ENCODE peak calls at places on chromosomes 12 and 14, in nine cellular contexts. One of them, this sample, is unnamed.

GRCh38 chr14:55097894-55098560 is 31.0 kb upstream of the LGALS3 start:
- DNase-seq in GM10248: peak
- DNase-seq in aorta: no peak
- DNase-seq in fibroblast of mammary gland: peak
- DNase-seq in hypothalamus: no peak
- DNase-seq in T-helper 1 cell: no peak
- DNase-seq in AG10803: no peak
- DNase-seq in pulmonary artery endothelial cell: no peak
- DNase-seq in activated CD8-positive, alpha-beta memory T cell treated with anti-CD3 and anti-CD28 coated beads, Interleukin-2, amount 50 U/mL, for 48 hours: peak
- DNase-seq in this sample: no peak

GRCh38 chr12:180445-180844 is 33.5 kb downstream of the SLC6A12 start:
- DNase-seq in AG10803: no peak
- DNase-seq in GM10248: peak
- DNase-seq in hypothalamus: no peak
- DNase-seq in activated CD8-positive, alpha-beta memory T cell treated with anti-CD3 and anti-CD28 coated beads, Interleukin-2, amount 50 U/mL, for 48 hours: no peak
- DNase-seq in pulmonary artery endothelial cell: no peak
- DNase-seq in aorta: no peak
- DNase-seq in fibroblast of mammary gland: no peak
- DNase-seq in T-helper 1 cell: no peak
- DNase-seq in this sample: peak

GRCh38 chr12:79252358-79253075 is 387.9 kb downstream of the SYT1 start:
- DNase-seq in AG10803: no peak
- DNase-seq in GM10248: no peak
- DNase-seq in hypothalamus: no peak
- DNase-seq in fibroblast of mammary gland: peak
- DNase-seq in T-helper 1 cell: no peak
- DNase-seq in activated CD8-positive, alpha-beta memory T cell treated with anti-CD3 and anti-CD28 coated beads, Interleukin-2, amount 50 U/mL, for 48 hours: no peak
- DNase-seq in pulmonary artery endothelial cell: no peak
- DNase-seq in aorta: no peak
- DNase-seq in this sample: peak

GRCh38 chr12:54701940-54702592 is 53.9 kb upstream of the DCD start:
- DNase-seq in hypothalamus: no peak
- DNase-seq in pulmonary artery endothelial cell: no peak
- DNase-seq in aorta: no peak
- DNase-seq in fibroblast of mammary gland: peak
- DNase-seq in AG10803: peak
- DNase-seq in T-helper 1 cell: no peak
- DNase-seq in activated CD8-positive, alpha-beta memory T cell treated with anti-CD3 and anti-CD28 coated beads, Interleukin-2, amount 50 U/mL, for 48 hours: no peak
- DNase-seq in GM10248: peak
- DNase-seq in this sample: peak

GRCh38 chr12:25423355-25423754 is 129.7 kb downstream of the LMNTD1 start:
- DNase-seq in fibroblast of mammary gland: no peak
- DNase-seq in GM10248: no peak
- DNase-seq in T-helper 1 cell: no peak
- DNase-seq in activated CD8-positive, alpha-beta memory T cell treated with anti-CD3 and anti-CD28 coated beads, Interleukin-2, amount 50 U/mL, for 48 hours: no peak
- DNase-seq in hypothalamus: no peak
- DNase-seq in pulmonary artery endothelial cell: no peak
- DNase-seq in aorta: no peak
- DNase-seq in AG10803: no peak
- DNase-seq in this sample: no peak

GRCh38 chr12:34599530-34600513 is 577.5 kb downstream of the ALG10 start:
- DNase-seq in hypothalamus: no peak
- DNase-seq in activated CD8-positive, alpha-beta memory T cell treated with anti-CD3 and anti-CD28 coated beads, Interleukin-2, amount 50 U/mL, for 48 hours: peak
- DNase-seq in pulmonary artery endothelial cell: no peak
- DNase-seq in fibroblast of mammary gland: no peak
- DNase-seq in aorta: peak
- DNase-seq in AG10803: no peak
- DNase-seq in GM10248: peak
- DNase-seq in T-helper 1 cell: no peak
- DNase-seq in this sample: no peak

GRCh38 chr14:74763803-74764531 is 851 bp downstream of the YLPM1 start:
- DNase-seq in GM10248: peak
- DNase-seq in pulmonary artery endothelial cell: no peak
- DNase-seq in AG10803: peak
- DNase-seq in activated CD8-positive, alpha-beta memory T cell treated with anti-CD3 and anti-CD28 coated beads, Interleukin-2, amount 50 U/mL, for 48 hours: peak
- DNase-seq in fibroblast of mammary gland: peak
- DNase-seq in aorta: no peak
- DNase-seq in hypothalamus: no peak
- DNase-seq in T-helper 1 cell: no peak
- DNase-seq in this sample: peak

GRCh38 chr14:52877628-52878027 is 73.2 kb downstream of the FERMT2 start:
- DNase-seq in AG10803: peak
- DNase-seq in pulmonary artery endothelial cell: no peak
- DNase-seq in activated CD8-positive, alpha-beta memory T cell treated with anti-CD3 and anti-CD28 coated beads, Interleukin-2, amount 50 U/mL, for 48 hours: no peak
- DNase-seq in aorta: no peak
- DNase-seq in hypothalamus: no peak
- DNase-seq in fibroblast of mammary gland: peak
- DNase-seq in T-helper 1 cell: no peak
- DNase-seq in GM10248: no peak
- DNase-seq in this sample: no peak

GRCh38 chr12:67302162-67302561 is 33.0 kb downstream of the CAND1 start:
- DNase-seq in GM10248: no peak
- DNase-seq in T-helper 1 cell: no peak
- DNase-seq in pulmonary artery endothelial cell: no peak
- DNase-seq in aorta: no peak
- DNase-seq in AG10803: no peak
- DNase-seq in activated CD8-positive, alpha-beta memory T cell treated with anti-CD3 and anti-CD28 coated beads, Interleukin-2, amount 50 U/mL, for 48 hours: no peak
- DNase-seq in fibroblast of mammary gland: peak
- DNase-seq in hypothalamus: no peak
- DNase-seq in this sample: no peak

GRCh38 chr12:12008931-12009611 is 61.7 kb upstream of the BCL2L14 start:
- DNase-seq in T-helper 1 cell: no peak
- DNase-seq in activated CD8-positive, alpha-beta memory T cell treated with anti-CD3 and anti-CD28 coated beads, Interleukin-2, amount 50 U/mL, for 48 hours: peak
- DNase-seq in aorta: no peak
- DNase-seq in hypothalamus: no peak
- DNase-seq in GM10248: peak
- DNase-seq in fibroblast of mammary gland: peak
- DNase-seq in AG10803: peak
- DNase-seq in pulmonary artery endothelial cell: peak
- DNase-seq in this sample: peak

GRCh38 chr14:52349731-52350130 is 35.6 kb downstream of the PTGER2 start:
- DNase-seq in activated CD8-positive, alpha-beta memory T cell treated with anti-CD3 and anti-CD28 coated beads, Interleukin-2, amount 50 U/mL, for 48 hours: no peak
- DNase-seq in pulmonary artery endothelial cell: no peak
- DNase-seq in AG10803: no peak
- DNase-seq in fibroblast of mammary gland: peak
- DNase-seq in aorta: no peak
- DNase-seq in hypothalamus: no peak
- DNase-seq in GM10248: no peak
- DNase-seq in T-helper 1 cell: no peak
- DNase-seq in this sample: no peak

GRCh38 chr14:54187439-54187838 is 209.4 kb upstream of the CDKN3 start:
- DNase-seq in T-helper 1 cell: no peak
- DNase-seq in fibroblast of mammary gland: no peak
- DNase-seq in aorta: no peak
- DNase-seq in hypothalamus: no peak
- DNase-seq in AG10803: no peak
- DNase-seq in GM10248: no peak
- DNase-seq in activated CD8-positive, alpha-beta memory T cell treated with anti-CD3 and anti-CD28 coated beads, Interleukin-2, amount 50 U/mL, for 48 hours: no peak
- DNase-seq in pulmonary artery endothelial cell: no peak
- DNase-seq in this sample: no peak